ENCODE peak calls at places on chromosome 14, in five cellular contexts. I, O, D, E and X are unnamed samples. For H3K27me3, the result is how much of the 10 kb centered on the place peaks cover.

GRCh38 chr14:24417832-24418491 is 11.5 kb downstream of the CBLN3 start:
- DNase-seq in I (no peak), O (no peak), D (no peak), E (no peak), X (no peak)

GRCh38 chr14:80005561-80005960 is 205.7 kb downstream of the DIO2 start:
- DNase-seq in I (no peak), O (no peak), D (no peak), E (no peak), X (no peak)

GRCh38 chr14:106062502-106063272 is 536.3 kb downstream of the TMEM121 start:
- DNase-seq in I (no peak), O (no peak), D (no peak), E (no peak), X (no peak)

GRCh38 chr14:100609331-100609870 is 22.2 kb upstream of the BEGAIN start:
- DNase-seq in I (no peak), O (no peak), D (no peak), E (no peak), X (no peak)

GRCh38 chr14:100339757-100340453 is 16.8 kb downstream of the SLC25A47 start:
- DNase-seq in I (no peak), O (no peak), D (no peak), E (no peak), X (no peak)

GRCh38 chr14:106286697-106287290 is 760.4 kb downstream of the TMEM121 start:
- DNase-seq in I (peak), O (no peak), D (no peak), E (peak), X (no peak)

GRCh38 chr14:38877744-38878388 is 225.2 kb downstream of the SEC23A start:
- DNase-seq in I (no peak), O (no peak), D (no peak), E (no peak), X (no peak)

GRCh38 chr14:93045965-93046695 is 69.6 kb downstream of the ITPK1 start:
- DNase-seq in I (no peak), O (no peak), D (no peak), E (no peak), X (no peak)

GRCh38 chr14:64937821-64938193 is 4.7 kb downstream of the GPX2 start:
- DNase-seq in I (no peak), O (no peak), D (no peak), E (no peak), X (peak)

GRCh38 chr14:65502676-65503124 is 90.2 kb downstream of the FUT8 start:
- DNase-seq in I (no peak), O (no peak), D (no peak), E (no peak), X (no peak)

GRCh38 chr14:102317564-102318248 is 1.8 kb upstream of the ZNF839 start:
- DNase-seq in I (no peak), O (peak), D (no peak), E (peak), X (no peak)

GRCh38 chr14:96294246-96294645 is 38.2 kb downstream of the BDKRB1 start:
- DNase-seq in I (no peak), O (no peak), D (no peak), E (no peak), X (no peak)

GRCh38 chr14:38808734-38809455 is 294.1 kb downstream of the SEC23A start:
- DNase-seq in I (no peak), O (no peak), D (no peak), E (no peak), X (no peak)

GRCh38 chr14:102778616-102779351 is 1.5 kb downstream of the TRAF3 start:
- DNase-seq in I (no peak), O (no peak), D (no peak), E (peak), X (no peak)

GRCh38 chr14:37369446-37369845 is 171.7 kb downstream of the MIPOL1 start:
- DNase-seq in I (no peak), O (no peak), D (no peak), E (no peak), X (no peak)

GRCh38 chr14:68749487-68750475 is 43.1 kb downstream of the ZFP36L1 start:
- DNase-seq in I (no peak), O (no peak), D (no peak), E (peak), X (no peak)

GRCh38 chr14:69324341-69324931 is 64.5 kb downstream of the GALNT16 start:
- DNase-seq in I (no peak), O (no peak), D (no peak), E (no peak), X (no peak)

GRCh38 chr14:85315290-85315689 is 214.7 kb upstream of the FLRT2 start:
- DNase-seq in I (no peak), O (no peak), D (no peak), E (no peak), X (no peak)

GRCh38 chr14:51357250-51357649 is 117.2 kb downstream of the TMX1 start:
- DNase-seq in I (no peak), O (no peak), D (no peak), E (no peak), X (no peak)

GRCh38 chr14:22188346-22188745 is 400.7 kb downstream of the DAD1 start:
- DNase-seq in I (no peak), O (no peak), D (no peak), E (no peak), X (no peak)

GRCh38 chr14:23114669-23115491 is 4.2 kb downstream of the CEBPE start:
- DNase-seq in I (no peak), O (peak), D (no peak), E (no peak), X (no peak)

GRCh38 chr14:103103461-103104388 is 9.2 kb downstream of the EXOC3L4 start:
- DNase-seq in I (no peak), O (no peak), D (no peak), E (peak), X (no peak)

GRCh38 chr14:71645656-71646055 is 286.6 kb upstream of the RGS6 start:
- DNase-seq in I (no peak), O (no peak), D (no peak), E (no peak), X (no peak)

GRCh38 chr14:23164250-23164649 is 19.2 kb downstream of the SLC7A8 start:
- DNase-seq in I (no peak), O (no peak), D (no peak), E (no peak), X (no peak)

GRCh38 chr14:65910108-65910507 is 497.6 kb downstream of the FUT8 start:
- DNase-seq in I (no peak), O (no peak), D (no peak), E (no peak), X (no peak)

GRCh38 chr14:63663428-63664142 is 21.9 kb upstream of the WDR89 start:
- DNase-seq in I (no peak), O (no peak), D (no peak), E (no peak), X (no peak)

GRCh38 chr14:52949711-52950409 is 990 bp downstream of the FERMT2 start:
- DNase-seq in I (no peak), O (no peak), D (no peak), E (no peak), X (no peak)

GRCh38 chr14:77843155-77843554 is 43.2 kb downstream of the ADCK1 start:
- DNase-seq in I (no peak), O (no peak), D (no peak), E (no peak), X (no peak)

GRCh38 chr14:32588448-32589320 is 259.6 kb downstream of the AKAP6 start:
- DNase-seq in I (no peak), O (no peak), D (peak), E (peak), X (no peak)

GRCh38 chr14:72554401-72554800 is 339.5 kb downstream of the DPF3 start:
- DNase-seq in I (no peak), O (no peak), D (no peak), E (no peak), X (no peak)

GRCh38 chr14:24145700-24146621 is at the start of gene PSME2:
- DNase-seq in I (no peak), O (no peak), D (no peak), E (no peak), X (no peak)

GRCh38 chr14:22699801-22700564 is 55.8 kb upstream of the OR6J1 start:
- DNase-seq in I (no peak), O (no peak), D (no peak), E (no peak), X (no peak)

GRCh38 chr14:45135181-45135580 is 549 bp upstream of the FANCM start:
- DNase-seq in I (no peak), O (no peak), D (no peak), E (no peak), X (no peak)

GRCh38 chr14:68820999-68821683 is 28.3 kb upstream of the ZFP36L1 start:
- DNase-seq in I (no peak), O (peak), D (no peak), E (no peak), X (no peak)

GRCh38 chr14:63164108-63164683 is 40.0 kb upstream of the RHOJ start:
- DNase-seq in I (no peak), O (no peak), D (no peak), E (no peak), X (no peak)

GRCh38 chr14:54699087-54699530 is 132.2 kb downstream of the SAMD4A start:
- DNase-seq in I (no peak), O (peak), D (no peak), E (peak), X (no peak)

GRCh38 chr14:60184597-60185555 is 19.7 kb upstream of the DHRS7 start:
- DNase-seq in I (no peak), O (no peak), D (no peak), E (no peak), X (no peak)

GRCh38 chr14:60179296-60179924 is 14.2 kb upstream of the DHRS7 start:
- DNase-seq in I (no peak), O (no peak), D (no peak), E (no peak), X (no peak)

GRCh38 chr14:60183138-60183537 is 17.9 kb upstream of the DHRS7 start:
- DNase-seq in I (no peak), O (no peak), D (no peak), E (no peak), X (no peak)

GRCh38 chr14:60188115-60188514 is 22.9 kb upstream of the DHRS7 start:
- DNase-seq in I (no peak), O (no peak), D (no peak), E (no peak), X (no peak)

DNA sequence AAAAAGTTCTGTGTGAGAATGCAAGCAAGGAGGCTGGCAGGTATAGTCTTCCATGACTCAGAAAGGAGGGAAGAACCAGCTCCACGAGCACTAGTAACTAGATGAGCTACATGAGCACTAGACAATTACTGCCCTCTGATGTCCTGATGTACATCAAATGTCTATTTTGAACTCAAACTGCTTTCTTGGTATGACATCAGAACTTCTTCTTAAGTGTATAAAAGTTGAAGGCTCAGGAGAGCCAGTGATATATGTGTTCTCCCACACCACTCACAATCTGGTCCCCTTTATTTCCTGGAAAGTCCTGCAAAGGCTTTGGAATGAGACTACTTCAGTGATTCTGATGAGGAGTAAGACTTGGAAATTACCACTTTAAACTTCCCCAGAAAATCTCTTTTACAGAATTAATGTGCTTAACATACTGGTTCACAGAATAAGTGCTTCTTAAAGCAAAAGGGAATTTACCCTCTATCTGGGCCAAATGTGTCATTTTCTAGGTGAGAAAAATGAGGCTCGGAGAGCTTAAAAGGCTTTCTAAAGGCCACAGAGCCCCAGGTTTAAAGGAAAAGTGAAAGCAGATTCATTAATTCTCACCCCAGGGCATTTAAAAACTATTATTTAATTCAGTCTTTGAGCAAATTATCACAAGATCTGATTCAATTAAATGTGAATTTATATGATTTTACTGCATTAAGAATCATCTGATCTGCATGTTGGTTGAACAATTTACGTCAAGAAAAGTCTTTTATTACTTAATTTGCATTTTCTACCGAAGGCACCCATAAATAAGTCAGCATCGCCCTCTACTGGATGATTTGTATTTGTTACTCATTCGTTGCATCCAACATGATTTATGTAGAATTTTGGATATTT is 18.8 kb upstream of the DHRS7 start:
- DNase-seq in I (no peak), O (no peak), D (no peak), E (no peak), X (no peak)
- H3K27ac ChIP-seq in I (no peak), O (no peak), D (no peak), E (no peak), X (peak)

GRCh38 chr14:56805201-56805991 is 4.9 kb downstream of the OTX2 start:
- DNase-seq in I (no peak), O (no peak), D (no peak), E (peak), X (no peak)
- H3K27me3 ChIP-seq in I (half or more), O (half or more), D (under half), E (under half), X (half or more)

GRCh38 chr14:75626857-75627256 is 33.8 kb downstream of the ERG28 start:
- DNase-seq in I (no peak), O (no peak), D (no peak), E (no peak), X (no peak)
- H3K27ac ChIP-seq in I (no peak), O (no peak), D (no peak), E (no peak), X (no peak)

DNA sequence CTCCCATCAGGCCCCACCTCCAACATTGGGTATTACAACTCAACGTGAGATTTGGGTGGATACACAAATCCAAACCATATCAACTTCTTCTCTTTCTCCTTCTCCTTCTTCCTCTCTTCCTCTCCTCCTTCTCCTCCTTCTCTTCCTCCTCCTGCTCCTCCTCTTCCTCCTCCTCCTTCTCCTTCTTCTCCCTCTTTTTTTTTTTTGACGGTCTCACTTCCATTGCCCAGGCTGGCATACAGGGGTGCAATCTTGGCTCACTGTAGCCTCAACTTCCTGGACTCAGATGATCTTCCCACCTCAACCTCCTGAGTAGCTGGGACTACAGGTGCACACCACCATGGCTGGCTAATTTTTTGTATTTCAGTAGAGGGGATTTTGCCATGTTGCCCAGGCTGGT is 11.4 kb upstream of the NUBPL start:
- DNase-seq in I (no peak), O (no peak), D (no peak), E (no peak), X (no peak)
- H3K27me3 ChIP-seq in I (under half), O (under half), D (under half), E (under half), X (under half)

GRCh38 chr14:75527449-75528163 is 5.3 kb downstream of the BATF start:
- DNase-seq in I (no peak), O (no peak), D (no peak), E (no peak), X (peak)
- H3K27ac ChIP-seq in I (no peak), O (no peak), D (no peak), E (no peak), X (no peak)

GRCh38 chr14:90506748-90507147 is 109.9 kb downstream of the CALM1 start:
- DNase-seq in I (no peak), O (no peak), D (no peak), E (no peak), X (no peak)
- H3K27me3 ChIP-seq in I (under half), O (under half), D (under half), E (under half), X (under half)

DNA sequence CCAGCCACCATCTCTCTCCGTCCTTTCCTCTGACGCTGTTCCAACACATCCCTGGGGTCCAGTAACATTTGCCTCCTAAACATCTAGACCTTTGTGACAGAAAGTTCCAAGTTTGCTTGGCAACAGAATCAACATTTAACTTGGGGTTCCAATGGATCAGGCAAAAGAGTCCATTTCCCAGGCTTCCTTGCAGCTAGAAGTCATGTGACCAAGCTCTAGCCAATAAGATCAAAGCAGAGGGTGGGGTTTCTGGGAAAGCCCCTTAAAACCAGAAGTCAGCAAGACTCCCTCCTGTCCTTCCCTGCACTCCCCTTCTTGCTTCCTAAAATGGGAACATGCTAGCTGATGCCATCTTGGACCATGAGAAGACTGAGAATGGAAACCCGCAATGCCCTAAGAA is 14.7 kb downstream of the FOXN3 start:
- DNase-seq in I (no peak), O (no peak), D (no peak), E (no peak), X (no peak)
- H3K27ac ChIP-seq in I (no peak), O (no peak), D (no peak), E (no peak), X (no peak)

GRCh38 chr14:35365130-35366047 is 39.2 kb downstream of the NFKBIA start:
- DNase-seq in I (no peak), O (peak), D (no peak), E (no peak), X (peak)
- H3K27me3 ChIP-seq in I (under half), O (under half), D (under half), E (under half), X (under half)

DNA sequence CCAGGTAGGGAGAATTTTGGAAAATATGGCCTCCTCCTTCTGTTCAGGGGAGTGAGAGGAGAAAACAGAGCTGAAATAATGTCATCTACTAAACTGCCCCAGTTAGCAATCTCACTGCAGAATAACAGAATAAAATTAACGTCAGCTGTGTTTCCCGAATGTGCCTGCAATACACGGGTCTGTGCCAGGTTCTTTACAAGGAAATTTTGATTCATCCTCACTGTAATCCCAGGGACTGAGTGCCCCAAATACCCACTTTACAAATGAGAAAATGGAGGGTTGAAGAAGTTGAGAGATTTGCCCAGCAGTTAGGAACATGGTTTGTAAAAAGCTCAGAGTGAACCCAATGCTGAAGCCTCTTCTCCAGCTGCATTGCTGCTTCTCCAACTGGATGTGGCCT is 21.3 kb upstream of the SERPINA6 start:
- DNase-seq in I (no peak), O (no peak), D (no peak), E (no peak), X (peak)
- H3K27ac ChIP-seq in I (no peak), O (no peak), D (no peak), E (no peak), X (no peak)